ENCODE peak calls at places on chromosomes 16 and 17, in five cellular contexts. V, A, S, F and C are unnamed samples.

GRCh38 chr17:37607637-37608368 is 1.4 kb downstream of the SYNRG start:
- DNase-seq in S (no peak), V (no peak), A (no peak), F (no peak), C (no peak)

GRCh38 chr17:80104956-80105375 is 3.6 kb downstream of the GAA start:
- DNase-seq in A (no peak), S (no peak), V (no peak), F (no peak), C (no peak)

GRCh38 chr16:30903596-30903995 is 7.2 kb downstream of the CTF1 start:
- DNase-seq in V (no peak), F (no peak), A (no peak), S (no peak), C (no peak)

GRCh38 chr17:50144845-50145531 is 5.5 kb downstream of the PPP1R9B start:
- DNase-seq in F (no peak), S (no peak), V (no peak), A (no peak), C (peak; percentile 44)

GRCh38 chr16:23668873-23669272 is 9.8 kb upstream of the PLK1 start:
- DNase-seq in S (no peak), F (no peak), V (no peak), A (no peak), C (no peak)

GRCh38 chr17:732788-733720 is 658 bp downstream of the TLCD3A start:
- DNase-seq in S (peak; percentile 37), F (peak; percentile 29), A (peak; percentile 37), V (peak; percentile 62), C (peak; percentile 61)

GRCh38 chr17:4142107-4142900 is 526 bp downstream of the ZZEF1 start:
- DNase-seq in S (peak; percentile 49), V (peak; percentile 65), A (peak; percentile 17), F (peak; percentile 44), C (peak; percentile 32)

GRCh38 chr17:65243838-65244237 is 106.7 kb downstream of the RGS9 start:
- DNase-seq in F (peak; percentile 12), S (peak; percentile 35), V (no peak), A (peak; percentile 24), C (no peak)

GRCh38 chr17:40490289-40490853 is 11.1 kb downstream of the TNS4 start:
- DNase-seq in V (peak; percentile 25), S (no peak), F (no peak), A (peak; percentile 81), C (no peak)

GRCh38 chr17:48055531-48056245 is 7.5 kb downstream of the NFE2L1 start:
- DNase-seq in A (peak; percentile 92), V (no peak), F (no peak), S (no peak), C (no peak)

GRCh38 chr16:84247844-84248243 is 8.0 kb upstream of the KCNG4 start:
- DNase-seq in S (no peak), F (no peak), V (no peak), A (peak; percentile 3), C (no peak)

GRCh38 chr17:17186051-17186450 is 20.1 kb downstream of the PLD6 start:
- DNase-seq in A (peak; percentile 12), F (no peak), V (no peak), S (peak; percentile 41), C (peak; percentile 29)

GRCh38 chr16:2035431-2036199 is 8.9 kb downstream of the NHERF2 start:
- DNase-seq in V (peak; percentile 41), F (no peak), A (peak; percentile 77), S (peak; percentile 80), C (peak; percentile 85)

GRCh38 chr17:51507444-51507843 is 247.1 kb downstream of the UTP18 start:
- DNase-seq in F (no peak), V (no peak), S (no peak), A (no peak), C (no peak)

GRCh38 chr16:69709456-69710084 is 16.8 kb downstream of the NQO1 start:
- DNase-seq in F (peak; percentile 54), V (no peak), A (peak; percentile 73), S (no peak), C (no peak)

GRCh38 chr16:71883193-71883848 is 661 bp downstream of the ZNF821 start:
- DNase-seq in A (peak; percentile 6), V (peak; percentile 71), F (peak; percentile 30), S (peak; percentile 33), C (no peak)

GRCh38 chr16:5193877-5194276 is 96.3 kb upstream of the EEF2KMT start:
- DNase-seq in V (no peak), S (no peak), A (no peak), F (no peak), C (no peak)

GRCh38 chr17:10614536-10615155 is 42.5 kb downstream of the MYH3 start:
- DNase-seq in F (peak; percentile 63), A (peak; percentile 51), S (no peak), V (peak; percentile 72), C (no peak)

GRCh38 chr16:22324787-22325597 is 27.8 kb downstream of the POLR3E start:
- DNase-seq in S (no peak), V (no peak), F (no peak), A (no peak), C (no peak)

GRCh38 chr16:69822174-69822935 is 60.2 kb downstream of the WWP2 start:
- DNase-seq in S (no peak), F (no peak), V (no peak), A (no peak), C (no peak)

GRCh38 chr17:65177901-65178300 is 40.7 kb downstream of the RGS9 start:
- DNase-seq in A (peak; percentile 83), V (no peak), S (no peak), F (no peak), C (no peak)

GRCh38 chr17:82937411-82938371 is 97.9 kb upstream of the ZNF750 start:
- DNase-seq in A (no peak), F (no peak), V (no peak), S (no peak), C (peak; percentile 4)

GRCh38 chr16:26605872-26606271 is 460.9 kb upstream of the C16orf82 start:
- DNase-seq in S (no peak), F (no peak), V (no peak), A (no peak), C (no peak)

GRCh38 chr16:1706386-1707192 is 594 bp downstream of the MAPK8IP3 start:
- DNase-seq in V (peak; percentile 41), F (no peak), S (no peak), A (peak; percentile 36), C (no peak)

GRCh38 chr17:142876-143784 is 5.8 kb downstream of the SCGB1C2 start:
- DNase-seq in A (no peak), S (peak; percentile 23), F (no peak), V (no peak), C (no peak)

GRCh38 chr17:50482516-50482915 is 3.9 kb downstream of the RSAD1 start:
- DNase-seq in S (peak; percentile 96), V (peak; percentile 83), A (peak; percentile 98), F (peak; percentile 78), C (peak; percentile 98)

GRCh38 chr16:16118337-16118736 is 105.0 kb downstream of the ABCC6 start:
- DNase-seq in V (no peak), S (no peak), F (no peak), A (no peak), C (no peak)

GRCh38 chr17:70913086-70913485 is 743.8 kb downstream of the KCNJ2 start:
- DNase-seq in A (peak; percentile 32), F (no peak), S (no peak), V (no peak), C (no peak)

GRCh38 chr17:80981062-80981902 is 10.4 kb upstream of the CHMP6 start:
- DNase-seq in S (no peak), A (no peak), F (peak; percentile 88), V (peak; percentile 86), C (no peak)

GRCh38 chr17:38852771-38853291 is 690 bp downstream of the RPL23 start:
- DNase-seq in S (no peak), V (no peak), A (no peak), F (no peak), C (no peak)

GRCh38 chr17:42340691-42341127 is 47.5 kb downstream of the STAT3 start:
- DNase-seq in A (no peak), F (no peak), V (no peak), S (no peak), C (no peak)

GRCh38 chr17:77325826-77326581 is 185.2 kb downstream of the SEC14L1 start:
- DNase-seq in F (peak; percentile 2), V (no peak), A (no peak), S (peak; percentile 29), C (peak; percentile 25)